ENCODE peak calls at places on chromosomes 4 and X, in four cellular contexts. O is PC-9, U is spleen, V is pancreas. G is an unnamed sample. For H3K4me1, the result is how much of the 10 kb centered on the place peaks cover.

GRCh38 chrX:50211510-50211909 is 6.9 kb downstream of the CCNB3 start:
- DNase-seq in O (no peak), U (no peak), V (no peak), G (no peak)

GRCh38 chrX:44922980-44923379 is 50.0 kb downstream of the KDM6A start:
- DNase-seq in V (no peak), O (no peak), U (no peak), G (no peak)

GRCh38 chr4:96103086-96103485 is 263.2 kb downstream of the PDHA2 start:
- DNase-seq in U (no peak), O (no peak), V (no peak), G (no peak)

GRCh38 chr4:92636038-92636825 is 332.5 kb downstream of the GRID2 start:
- DNase-seq in O (no peak), U (no peak), V (no peak), G (no peak)

GRCh38 chr4:16750216-16750615 is 148.2 kb downstream of the LDB2 start:
- DNase-seq in U (no peak), O (no peak), V (no peak), G (no peak)

GRCh38 chrX:34365482-34365881 is 233.4 kb upstream of the FAM47A start:
- DNase-seq in O (no peak), U (no peak), V (no peak), G (no peak)

GRCh38 chr4:8365353-8365752 is 75.2 kb downstream of the ACOX3 start:
- DNase-seq in V (no peak), U (peak), O (no peak), G (no peak)

GRCh38 chr4:75666299-75666698 is 6.9 kb downstream of the G3BP2 start:
- DNase-seq in O (no peak), U (no peak), V (no peak), G (no peak)

GRCh38 chr4:177528620-177529019 is 86.4 kb upstream of the AGA start:
- DNase-seq in O (no peak), V (no peak), U (no peak), G (no peak)

GRCh38 chr4:154485127-154485773 is 6.3 kb downstream of the DCHS2 start:
- DNase-seq in U (no peak), V (no peak), O (no peak), G (no peak)

GRCh38 chr4:6986781-6987565 is 56.2 kb upstream of the TADA2B start:
- DNase-seq in V (peak), O (peak), U (peak), G (peak)
- H3K4me1 ChIP-seq in V (under half), O (under half), U (half or more), G (under half)

GRCh38 chr4:169254546-169254983 is 16.2 kb downstream of the SH3RF1 start:
- DNase-seq in V (no peak), U (no peak), O (no peak), G (no peak)
- H3K4me1 ChIP-seq in V (half or more), U (half or more), O (half or more), G (half or more)

GRCh38 chr4:41146196-41146595 is 68.1 kb downstream of the APBB2 start:
- DNase-seq in O (no peak), U (no peak), V (no peak), G (no peak)

GRCh38 chr4:41145571-41146078 is 68.7 kb downstream of the APBB2 start:
- DNase-seq in V (no peak), O (no peak), U (no peak), G (no peak)

GRCh38 chr4:41148292-41148691 is 66.0 kb downstream of the APBB2 start:
- DNase-seq in O (no peak), U (no peak), V (no peak), G (no peak)

GRCh38 chr4:41144812-41145211 is 69.5 kb downstream of the APBB2 start:
- DNase-seq in O (no peak), V (no peak), U (no peak), G (no peak)

DNA sequence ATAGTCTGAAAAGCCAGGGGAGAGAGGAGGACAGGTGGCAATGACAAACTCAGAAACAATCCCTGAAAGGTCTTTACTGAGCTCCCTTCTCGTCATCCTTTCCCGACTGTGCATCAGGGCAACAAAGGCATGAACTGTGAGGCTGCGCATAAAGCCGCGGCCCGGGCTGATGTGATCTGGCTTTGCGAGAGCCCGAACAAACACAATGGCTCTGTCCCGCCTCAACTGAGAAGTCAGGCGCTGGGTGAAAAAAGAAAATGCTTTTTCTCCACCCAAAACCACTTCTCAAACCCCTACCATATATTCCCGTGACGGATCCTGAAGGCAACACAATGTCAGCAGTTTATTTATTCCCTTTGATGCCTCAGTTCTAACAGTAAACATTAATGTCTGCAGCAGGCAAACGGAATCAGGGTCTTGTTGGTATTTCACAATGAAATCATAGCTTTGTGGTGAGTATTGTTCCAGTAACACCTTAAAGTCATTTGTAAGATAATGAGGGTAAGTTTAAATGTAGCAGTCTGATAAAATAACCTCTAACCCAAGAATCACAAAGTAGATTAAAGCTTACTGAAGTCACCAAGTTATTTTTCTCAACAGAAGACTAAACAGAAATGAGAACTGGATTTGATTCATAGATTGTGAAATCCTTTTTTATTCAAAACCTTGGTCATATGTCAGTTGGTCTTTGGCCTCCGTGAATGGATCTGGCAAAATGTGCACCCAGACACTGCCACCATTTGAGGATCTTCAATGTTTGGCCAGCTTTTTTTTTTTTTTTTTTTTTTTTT is 67.4 kb downstream of the APBB2 start:
- DNase-seq in U (no peak), O (no peak), V (no peak), G (no peak)
- H3K4me1 ChIP-seq in U (under half), O (under half), V (under half), G (half or more)

GRCh38 chr4:184348311-184349233 is 125.8 kb downstream of the IRF2 start:
- DNase-seq in O (no peak), U (no peak), V (peak), G (no peak)
- H3K4me1 ChIP-seq in O (under half), U (half or more), V (under half), G (under half)